ENCODE peak calls at places on chromosomes 12 and 14, in six cellular contexts. One of them, this sample, is unnamed.

GRCh38 chr12:14416658-14417057 is 51.2 kb downstream of the ATF7IP start:
- DNase-seq in RWPE1: peak
- DNase-seq in fibroblast of gingiva: peak
- DNase-seq in NCI-H1092 treated with DMSO at 0.1 percent for 48 hours: no peak
- DNase-seq in glutamatergic neuron: no peak
- DNase-seq in kidney glomerular epithelial cell: peak
- DNase-seq in this sample: no peak

GRCh38 chr12:21666722-21667121 is 9.1 kb upstream of the LDHB start:
- DNase-seq in glutamatergic neuron: no peak
- DNase-seq in RWPE1: no peak
- DNase-seq in NCI-H1092 treated with DMSO at 0.1 percent for 48 hours: peak
- DNase-seq in kidney glomerular epithelial cell: peak
- DNase-seq in fibroblast of gingiva: no peak
- DNase-seq in this sample: no peak

GRCh38 chr12:27552886-27553560 is 29.0 kb downstream of the PPFIBP1 start:
- DNase-seq in kidney glomerular epithelial cell: no peak
- DNase-seq in NCI-H1092 treated with DMSO at 0.1 percent for 48 hours: no peak
- DNase-seq in fibroblast of gingiva: no peak
- DNase-seq in RWPE1: no peak
- DNase-seq in glutamatergic neuron: no peak
- DNase-seq in this sample: no peak

GRCh38 chr12:113232787-113233585 is 11.7 kb downstream of the TPCN1 start:
- DNase-seq in RWPE1: no peak
- DNase-seq in glutamatergic neuron: peak
- DNase-seq in kidney glomerular epithelial cell: peak
- DNase-seq in fibroblast of gingiva: peak
- DNase-seq in NCI-H1092 treated with DMSO at 0.1 percent for 48 hours: peak
- DNase-seq in this sample: no peak

GRCh38 chr12:28759334-28759733 is 389.7 kb upstream of the FAR2 start:
- DNase-seq in fibroblast of gingiva: peak
- DNase-seq in glutamatergic neuron: no peak
- DNase-seq in kidney glomerular epithelial cell: no peak
- DNase-seq in NCI-H1092 treated with DMSO at 0.1 percent for 48 hours: no peak
- DNase-seq in RWPE1: peak
- DNase-seq in this sample: peak

GRCh38 chr14:102523200-102524025 is 13.8 kb upstream of the ANKRD9 start:
- DNase-seq in glutamatergic neuron: no peak
- DNase-seq in RWPE1: no peak
- DNase-seq in fibroblast of gingiva: no peak
- DNase-seq in kidney glomerular epithelial cell: no peak
- DNase-seq in NCI-H1092 treated with DMSO at 0.1 percent for 48 hours: no peak
- DNase-seq in this sample: no peak

GRCh38 chr12:118715647-118716046 is 265.7 kb upstream of the SRRM4 start:
- DNase-seq in RWPE1: no peak
- DNase-seq in NCI-H1092 treated with DMSO at 0.1 percent for 48 hours: no peak
- DNase-seq in fibroblast of gingiva: no peak
- DNase-seq in kidney glomerular epithelial cell: no peak
- DNase-seq in glutamatergic neuron: no peak
- DNase-seq in this sample: no peak

GRCh38 chr12:11321980-11322379 is 11.7 kb upstream of the PRB4 start:
- DNase-seq in NCI-H1092 treated with DMSO at 0.1 percent for 48 hours: no peak
- DNase-seq in fibroblast of gingiva: no peak
- DNase-seq in kidney glomerular epithelial cell: peak
- DNase-seq in glutamatergic neuron: no peak
- DNase-seq in RWPE1: no peak
- DNase-seq in this sample: no peak

GRCh38 chr14:103724116-103724515 is 8.5 kb downstream of the ZFYVE21 start:
- DNase-seq in glutamatergic neuron: no peak
- DNase-seq in kidney glomerular epithelial cell: peak
- DNase-seq in NCI-H1092 treated with DMSO at 0.1 percent for 48 hours: no peak
- DNase-seq in RWPE1: no peak
- DNase-seq in fibroblast of gingiva: no peak
- DNase-seq in this sample: no peak

GRCh38 chr12:81294325-81295190 is 216.7 kb downstream of the ACSS3 start:
- DNase-seq in NCI-H1092 treated with DMSO at 0.1 percent for 48 hours: no peak
- DNase-seq in fibroblast of gingiva: no peak
- DNase-seq in kidney glomerular epithelial cell: no peak
- DNase-seq in RWPE1: no peak
- DNase-seq in glutamatergic neuron: no peak
- DNase-seq in this sample: no peak

GRCh38 chr12:48795550-48796455 is 6.9 kb upstream of the ADCY6 start:
- DNase-seq in RWPE1: peak
- DNase-seq in glutamatergic neuron: peak
- DNase-seq in NCI-H1092 treated with DMSO at 0.1 percent for 48 hours: peak
- DNase-seq in kidney glomerular epithelial cell: peak
- DNase-seq in fibroblast of gingiva: peak
- DNase-seq in this sample: no peak

GRCh38 chr12:126483145-126484068 is 1418.2 kb downstream of the AACS start:
- DNase-seq in glutamatergic neuron: no peak
- DNase-seq in NCI-H1092 treated with DMSO at 0.1 percent for 48 hours: peak
- DNase-seq in fibroblast of gingiva: peak
- DNase-seq in RWPE1: peak
- DNase-seq in kidney glomerular epithelial cell: peak
- DNase-seq in this sample: no peak

GRCh38 chr12:53695148-53696138 is 19.6 kb upstream of the ATP5MC2 start:
- DNase-seq in RWPE1: peak
- DNase-seq in kidney glomerular epithelial cell: peak
- DNase-seq in glutamatergic neuron: peak
- DNase-seq in fibroblast of gingiva: peak
- DNase-seq in NCI-H1092 treated with DMSO at 0.1 percent for 48 hours: peak
- DNase-seq in this sample: no peak

GRCh38 chr12:56530390-56531055 is 8.9 kb downstream of the RBMS2 start:
- DNase-seq in fibroblast of gingiva: peak
- DNase-seq in RWPE1: no peak
- DNase-seq in NCI-H1092 treated with DMSO at 0.1 percent for 48 hours: no peak
- DNase-seq in kidney glomerular epithelial cell: no peak
- DNase-seq in glutamatergic neuron: no peak
- DNase-seq in this sample: no peak

GRCh38 chr12:102927220-102927619 is 10.2 kb upstream of the PAH start:
- DNase-seq in NCI-H1092 treated with DMSO at 0.1 percent for 48 hours: no peak
- DNase-seq in kidney glomerular epithelial cell: no peak
- DNase-seq in glutamatergic neuron: no peak
- DNase-seq in RWPE1: no peak
- DNase-seq in fibroblast of gingiva: no peak
- DNase-seq in this sample: no peak

GRCh38 chr12:124441443-124442190 is 125.8 kb downstream of the NCOR2 start:
- DNase-seq in RWPE1: peak
- DNase-seq in glutamatergic neuron: no peak
- DNase-seq in NCI-H1092 treated with DMSO at 0.1 percent for 48 hours: no peak
- DNase-seq in kidney glomerular epithelial cell: no peak
- DNase-seq in fibroblast of gingiva: peak
- DNase-seq in this sample: no peak

GRCh38 chr12:107622005-107622404 is 63.6 kb upstream of the PWP1 start:
- DNase-seq in NCI-H1092 treated with DMSO at 0.1 percent for 48 hours: peak
- DNase-seq in kidney glomerular epithelial cell: no peak
- DNase-seq in RWPE1: no peak
- DNase-seq in fibroblast of gingiva: no peak
- DNase-seq in glutamatergic neuron: no peak
- DNase-seq in this sample: no peak

GRCh38 chr12:43694879-43695278 is 63.7 kb downstream of the PUS7L start:
- DNase-seq in glutamatergic neuron: no peak
- DNase-seq in NCI-H1092 treated with DMSO at 0.1 percent for 48 hours: no peak
- DNase-seq in RWPE1: no peak
- DNase-seq in fibroblast of gingiva: no peak
- DNase-seq in kidney glomerular epithelial cell: no peak
- DNase-seq in this sample: no peak